ENCODE peak calls at places on chromosomes 1 and 21, in six cellular contexts. O is breast epithelium, E is SJSA1, X is T-cell, U is lower leg skin, B is IMR-90. Y is an unnamed sample.

GRCh38 chr1:151968058-151968457 is 25.6 kb downstream of the S100A10 start:
- DNase-seq in O (no peak), E (peak), X (peak), U (no peak), B (peak), Y (no peak)

GRCh38 chr1:167460836-167461235 is 57.5 kb downstream of the CD247 start:
- DNase-seq in O (peak), E (no peak), X (peak), U (peak), B (no peak), Y (no peak)

GRCh38 chr21:42403611-42404231 is at the start of gene UBASH3A:
- DNase-seq in O (no peak), E (no peak), X (peak), U (no peak), B (no peak), Y (no peak)

GRCh38 chr1:244917271-244917670 is 52.9 kb upstream of the HNRNPU start:
- DNase-seq in O (no peak), E (no peak), X (no peak), U (no peak), B (no peak), Y (no peak)

GRCh38 chr1:78779831-78780230 is 130.2 kb downstream of the IFI44 start:
- DNase-seq in O (no peak), E (no peak), X (no peak), U (no peak), B (peak), Y (no peak)

GRCh38 chr1:231986631-231987291 is 360.2 kb downstream of the DISC1 start:
- DNase-seq in O (peak), E (no peak), X (no peak), U (no peak), B (peak), Y (no peak)

GRCh38 chr1:21175324-21175669 is 1.4 kb downstream of the EIF4G3 start:
- DNase-seq in O (no peak), E (peak), X (no peak), U (no peak), B (peak), Y (no peak)

GRCh38 chr21:39681845-39682244 is 63.1 kb upstream of the IGSF5 start:
- DNase-seq in O (no peak), E (peak), X (no peak), U (no peak), B (peak), Y (peak)

GRCh38 chr1:180785306-180785705 is 127.4 kb upstream of the KIAA1614 start:
- DNase-seq in O (no peak), E (no peak), X (no peak), U (no peak), B (peak), Y (no peak)